ENCODE peak calls at places on chromosomes 5 and 9, in eight cellular contexts. W is astrocyte of the spinal cord; C is cardiac septum; Y is effector CD8-positive, alpha-beta T cell; E is cerebellar cortex; P is osteocyte; V is NCI-H526; I is stimulated activated CD8-positive, alpha-beta memory T cell treated with anti-CD3 and anti-CD28 coated beads, Interleukin-4, amount 100 ng/mL, for 48 hours. O is an unnamed sample.

GRCh38 chr9:91346644-91347043 is 15.1 kb downstream of the AUH start:
- DNase-seq in V (no peak), I (no peak), E (no peak), W (no peak), Y (no peak), C (no peak), P (no peak), O (no peak)

GRCh38 chr9:7879551-7880245 is 80.1 kb upstream of the DMAC1 start:
- DNase-seq in P (no peak), W (peak), I (peak), E (no peak), Y (no peak), C (no peak), V (no peak), O (no peak)

GRCh38 chr9:127809562-127810377 is 7.1 kb downstream of the FPGS start:
- DNase-seq in W (no peak), Y (no peak), P (no peak), V (no peak), C (no peak), E (no peak), I (no peak), O (no peak)

GRCh38 chr5:111743521-111743920 is 13.5 kb downstream of the NREP start:
- DNase-seq in C (no peak), P (no peak), Y (no peak), W (no peak), V (no peak), I (no peak), E (no peak), O (no peak)

GRCh38 chr9:71901695-71902094 is 9.3 kb downstream of the ABHD17B start:
- DNase-seq in C (no peak), Y (no peak), I (no peak), E (no peak), V (no peak), P (no peak), W (no peak), O (no peak)

GRCh38 chr5:71830626-71831539 is 111.8 kb downstream of the CARTPT start:
- DNase-seq in V (no peak), Y (no peak), C (peak), W (peak), E (peak), I (no peak), P (peak), O (no peak)

GRCh38 chr9:119368681-119369581 is at the start of gene BRINP1:
- DNase-seq in V (no peak), W (peak), I (no peak), C (no peak), P (no peak), E (peak), Y (no peak), O (no peak)

GRCh38 chr5:173496883-173497255 is 119.6 kb downstream of the BOD1 start:
- DNase-seq in V (no peak), Y (no peak), I (no peak), P (peak), C (no peak), W (no peak), E (no peak), O (no peak)

O was measured in GM18507.